ENCODE peak calls at places on chromosomes 13 and 19, in five cellular contexts. F is effector CD4-positive, alpha-beta T cell; G is endodermal cell; W is HEK293T; C is memory B cell. O is an unnamed sample.

GRCh38 chr13:31639443-31640163 is 99.7 kb upstream of the RXFP2 start:
- DNase-seq in C (no peak), F (no peak), G (no peak), W (no peak), O (peak)

GRCh38 chr13:42930136-42930535 is 61.9 kb downstream of the EPSTI1 start:
- DNase-seq in C (no peak), W (no peak), F (no peak), G (no peak), O (peak)

GRCh38 chr13:95710313-95710712 is 33.4 kb downstream of the DNAJC3 start:
- DNase-seq in W (no peak), C (no peak), G (no peak), F (no peak), O (peak)

GRCh38 chr13:39692650-39693438 is 37.4 kb downstream of the COG6 start:
- DNase-seq in C (no peak), F (no peak), W (no peak), G (no peak), O (no peak)

GRCh38 chr13:82878536-82878935 is 1003.7 kb downstream of the SLITRK1 start:
- DNase-seq in F (no peak), C (no peak), G (no peak), W (no peak), O (peak)

GRCh38 chr19:6752257-6753177 is 13.0 kb downstream of the TRIP10 start:
- DNase-seq in G (peak), C (no peak), W (no peak), F (no peak), O (no peak)

GRCh38 chr13:71874490-71874889 is 7.5 kb upstream of the DACH1 start:
- DNase-seq in G (no peak), C (no peak), W (no peak), F (no peak), O (no peak)

GRCh38 chr13:40492511-40492910 is 173.9 kb downstream of the FOXO1 start:
- DNase-seq in G (no peak), F (no peak), C (no peak), W (no peak), O (no peak)

GRCh38 chr19:1747285-1748114 is 5.8 kb upstream of the ONECUT3 start:
- DNase-seq in G (peak), F (no peak), C (no peak), W (no peak), O (no peak)

GRCh38 chr19:31113250-31113685 is 236.0 kb downstream of the TSHZ3 start:
- DNase-seq in F (no peak), C (no peak), G (no peak), W (no peak), O (no peak)

GRCh38 chr13:107450931-107451330 is 764.4 kb downstream of the LIG4 start:
- DNase-seq in F (no peak), C (no peak), G (no peak), W (no peak), O (peak)

GRCh38 chr13:47798906-47799305 is 202.2 kb downstream of the SUCLA2 start:
- DNase-seq in C (no peak), F (no peak), W (no peak), G (no peak), O (peak)

GRCh38 chr19:31140717-31141116 is 208.5 kb downstream of the TSHZ3 start:
- DNase-seq in G (no peak), C (no peak), W (no peak), F (no peak), O (peak)

GRCh38 chr13:95714142-95714832 is 37.3 kb downstream of the DNAJC3 start:
- DNase-seq in W (no peak), F (no peak), C (no peak), G (no peak), O (no peak)

GRCh38 chr19:30647891-30648290 is 275.7 kb downstream of the ZNF536 start:
- DNase-seq in G (no peak), W (no peak), F (no peak), C (no peak), O (no peak)

GRCh38 chr13:19685034-19685433 is 51.6 kb downstream of the MPHOSPH8 start:
- DNase-seq in C (no peak), G (no peak), W (no peak), F (no peak), O (no peak)

O was measured in A673.